ENCODE peak calls at places on chromosomes 7 and 10, in nine cellular contexts. I is RWPE1, N is glutamatergic neuron, M is prostate gland, T is lower lobe of right lung, E is A549, J is kidney epithelial cell, G is GM10248, S is left ventricle myocardium inferior. B is an unnamed sample.

GRCh38 chr7:7321681-7322080 is 139.3 kb downstream of the C1GALT1 start:
- DNase-seq in T (no peak), G (peak; percentile 64), N (no peak), M (peak; percentile 80), J (peak; percentile 95), S (no peak), I (peak; percentile 55), E (no peak), B (no peak)

GRCh38 chr7:137789215-137789899 is 57.4 kb downstream of the DGKI start:
- DNase-seq in I (no peak), G (no peak), M (no peak), E (no peak), N (no peak), J (no peak), T (no peak), S (no peak), B (no peak)

GRCh38 chr10:22251751-22252285 is 34.0 kb upstream of the EBLN1 start:
- DNase-seq in J (no peak), G (peak; percentile 73), T (peak; percentile 77), I (peak; percentile 30), N (peak; percentile 48), M (peak; percentile 54), E (no peak), S (peak; percentile 69), B (peak; percentile 44)

GRCh38 chr10:47104786-47105385 is 193.7 kb downstream of the PTPN20 start:
- DNase-seq in N (no peak), J (no peak), T (peak; percentile 66), G (no peak), M (no peak), E (no peak), S (no peak), I (no peak), B (no peak)

GRCh38 chr10:971613-972012 is 16.6 kb upstream of the GTPBP4 start:
- DNase-seq in T (no peak), J (no peak), G (no peak), E (no peak), M (no peak), N (no peak), I (no peak), S (no peak), B (no peak)

GRCh38 chr10:111077715-111078504 is 1.1 kb downstream of the ADRA2A start:
- DNase-seq in I (no peak), T (peak; percentile 52), J (no peak), N (no peak), E (no peak), S (peak; percentile 30), M (no peak), G (peak; percentile 24), B (peak; percentile 19)

GRCh38 chr10:69051303-69051702 is 36.6 kb upstream of the SRGN start:
- DNase-seq in E (no peak), M (no peak), N (no peak), G (peak; percentile 74), J (no peak), S (no peak), T (peak; percentile 76), I (no peak), B (no peak)

GRCh38 chr10:95517536-95518454 is 43.4 kb downstream of the SORBS1 start:
- DNase-seq in I (peak; percentile 16), N (no peak), M (no peak), S (no peak), E (no peak), G (no peak), T (no peak), J (peak; percentile 89), B (no peak)

GRCh38 chr7:27215356-27215755 is 15.5 kb upstream of the HOXA13 start:
- DNase-seq in N (no peak), M (no peak), I (no peak), G (no peak), E (no peak), J (no peak), S (no peak), T (no peak), B (no peak)

GRCh38 chr7:128017880-128018845 is 13.1 kb downstream of the LRRC4 start:
- DNase-seq in T (peak; percentile 56), E (no peak), J (peak; percentile 52), I (peak; percentile 19), N (no peak), G (no peak), S (no peak), M (no peak), B (no peak)

GRCh38 chr10:77667426-77668324 is 30.1 kb upstream of the KCNMA1 start:
- DNase-seq in N (no peak), I (no peak), T (no peak), G (no peak), J (no peak), M (no peak), E (no peak), S (no peak), B (no peak)

GRCh38 chr10:21953585-21954057 is 49.9 kb downstream of the DNAJC1 start:
- DNase-seq in N (no peak), J (no peak), I (peak; percentile 79), S (no peak), T (no peak), E (peak; percentile 57), G (peak; percentile 51), M (no peak), B (no peak)

GRCh38 chr7:66296001-66296521 is 90.9 kb downstream of the TPST1 start:
- DNase-seq in N (no peak), S (no peak), J (no peak), T (no peak), E (no peak), G (no peak), M (no peak), I (no peak), B (no peak)

GRCh38 chr7:954330-955238 is at the start of gene ADAP1:
- DNase-seq in E (peak; percentile 37), S (peak; percentile 44), N (peak; percentile 75), I (peak; percentile 52), M (no peak), J (no peak), G (peak; percentile 81), T (peak; percentile 76), B (peak; percentile 42)

GRCh38 chr7:129989466-129989865 is 36.7 kb upstream of the UBE2H start:
- DNase-seq in J (no peak), I (no peak), T (no peak), M (no peak), S (no peak), G (peak; percentile 49), E (no peak), N (no peak), B (no peak)

GRCh38 chr10:86086418-86086817 is 280.2 kb downstream of the GRID1 start:
- DNase-seq in G (no peak), J (no peak), T (no peak), E (no peak), M (no peak), S (no peak), N (no peak), I (no peak), B (no peak)

GRCh38 chr7:21753071-21753470 is 192.6 kb downstream of the CDCA7L start:
- DNase-seq in I (no peak), G (no peak), M (no peak), E (no peak), N (no peak), J (no peak), T (no peak), S (no peak), B (no peak)

GRCh38 chr10:127129104-127129503 is 67.3 kb downstream of the INSYN2A start:
- DNase-seq in J (no peak), M (no peak), I (no peak), S (no peak), G (no peak), N (no peak), T (no peak), E (no peak), B (no peak)

GRCh38 chr7:45888185-45888992 is at the start of gene IGFBP1:
- DNase-seq in M (no peak), T (no peak), I (no peak), S (no peak), J (no peak), E (no peak), N (peak; percentile 58), G (no peak), B (peak; percentile 29)

DNA sequence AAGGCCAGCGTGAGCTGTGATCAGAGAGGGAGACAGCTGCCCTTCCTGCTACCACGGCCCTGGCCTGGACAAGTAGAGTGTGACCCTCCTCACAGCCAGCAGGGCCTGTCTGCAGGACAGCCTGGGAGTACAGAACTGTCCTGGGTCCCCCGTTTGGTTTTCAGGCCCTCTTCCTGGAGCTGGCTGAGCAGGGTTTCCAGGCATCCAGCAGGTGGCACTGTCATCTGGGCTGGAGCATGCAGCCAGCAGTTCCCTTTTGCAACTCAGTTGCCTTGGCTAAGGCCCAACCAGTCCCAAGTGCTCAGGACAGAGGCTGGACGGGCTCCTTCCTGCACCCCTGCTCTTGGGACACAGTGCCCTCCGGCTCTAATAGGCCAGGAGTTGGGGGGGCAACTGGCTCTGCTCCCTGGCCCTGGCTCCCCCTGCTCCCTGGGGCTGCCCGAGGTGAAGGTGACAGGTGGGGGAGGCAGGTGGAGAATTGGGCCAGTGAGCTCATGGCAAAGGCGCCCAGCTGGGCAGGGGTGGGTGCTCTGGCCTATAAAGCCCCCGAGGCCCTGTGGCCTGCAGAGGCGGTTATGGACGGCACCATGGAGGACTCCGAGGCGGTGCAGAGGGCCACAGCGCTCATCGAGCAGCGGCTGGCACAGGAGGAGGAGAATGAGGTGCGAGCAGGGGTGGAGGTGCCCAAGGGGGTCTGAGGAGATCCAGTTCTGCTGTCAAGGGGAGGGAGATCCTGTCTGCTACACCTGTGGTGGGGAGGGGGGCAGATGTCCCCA is at the start of gene ANKRD2:
- DNase-seq in G (peak; percentile 83), S (peak; percentile 86), M (peak; percentile 74), N (peak; percentile 82), T (peak; percentile 81), J (no peak), E (peak; percentile 81), I (peak; percentile 67), B (peak; percentile 88)
- TF ChIP-seq CTCF in G (peak; percentile 82), S (peak; percentile 88), M (peak; percentile 47), N (peak; percentile 82), T (peak; percentile 80), J (peak; percentile 94), E (peak; percentile 93), I (peak; percentile 71), B (no peak)

DNA sequence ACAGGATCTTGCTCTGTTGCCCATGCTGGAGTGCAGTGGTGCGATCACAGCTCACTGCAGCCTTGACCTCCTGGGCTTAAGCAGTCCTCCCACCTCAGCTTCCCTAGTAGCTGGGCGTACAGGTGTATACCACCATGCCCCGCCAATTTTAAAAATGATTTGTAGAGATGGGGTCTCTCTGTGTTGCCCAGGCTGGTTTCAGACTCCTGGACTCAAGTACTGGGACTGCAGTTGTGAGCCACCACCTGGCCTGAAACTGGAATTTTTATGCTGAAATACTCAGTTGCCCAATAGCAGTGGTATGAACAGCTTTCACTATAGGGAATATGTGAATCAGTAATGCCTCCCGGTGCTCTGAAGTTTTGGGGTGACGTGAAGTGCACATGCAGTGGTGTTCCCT is 7.6 kb downstream of the ZRANB1 start:
- DNase-seq in T (no peak), E (no peak), J (no peak), I (no peak), M (no peak), G (no peak), N (no peak), S (no peak), B (no peak)
- TF ChIP-seq CTCF in T (no peak), E (no peak), J (no peak), I (no peak), M (no peak), G (no peak), N (no peak), S (no peak), B (no peak)

GRCh38 chr10:24974978-24975377 is 22.6 kb upstream of the PRTFDC1 start:
- DNase-seq in N (no peak), M (no peak), E (no peak), J (no peak), S (peak; percentile 53), T (no peak), G (no peak), I (no peak), B (no peak)
- TF ChIP-seq CTCF in N (no peak), M (no peak), E (no peak), J (no peak), S (peak; percentile 28), T (no peak), G (no peak), I (no peak), B (no peak)

GRCh38 chr10:49001402-49001801 is 61.8 kb upstream of the LRRC18 start:
- DNase-seq in N (no peak), I (peak; percentile 13), S (no peak), E (peak; percentile 18), G (no peak), T (no peak), M (no peak), J (no peak), B (peak; percentile 65)
- TF ChIP-seq CTCF in N (no peak), I (no peak), S (peak; percentile 36), E (no peak), G (no peak), T (peak; percentile 7), M (no peak), J (peak; percentile 35), B (no peak)